ENCODE peak calls at places on chromosomes 1 and 21, in ten cellular contexts. One of them, this sample, is unnamed.

GRCh38 chr1:230320804-230321203 is 105.3 kb downstream of the PGBD5 start:
- DNase-seq in epithelial cell of esophagus: peak
- DNase-seq in activated T-helper 9 cell treated with anti-CD3 and anti-CD28 coated beads, Interleukin-2, amount 50 U/mL, for 16 hours: no peak
- DNase-seq in naive thymus-derived CD4-positive, alpha-beta T cell: no peak
- DNase-seq in adipocyte: no peak
- DNase-seq in activated naive CD4-positive, alpha-beta T cell treated with Interleukin-2 at 50 U/mL for 16 hours: no peak
- DNase-seq in amniotic stem cell: no peak
- DNase-seq in HS-27A: no peak
- DNase-seq in memory B cell: no peak
- DNase-seq in AG09309: no peak
- DNase-seq in this sample: no peak

GRCh38 chr1:22139066-22139594 is 3.8 kb downstream of the WNT4 start:
- DNase-seq in epithelial cell of esophagus: no peak
- DNase-seq in activated T-helper 9 cell treated with anti-CD3 and anti-CD28 coated beads, Interleukin-2, amount 50 U/mL, for 16 hours: no peak
- DNase-seq in naive thymus-derived CD4-positive, alpha-beta T cell: no peak
- DNase-seq in adipocyte: no peak
- DNase-seq in activated naive CD4-positive, alpha-beta T cell treated with Interleukin-2 at 50 U/mL for 16 hours: no peak
- DNase-seq in amniotic stem cell: no peak
- DNase-seq in HS-27A: no peak
- DNase-seq in memory B cell: no peak
- DNase-seq in AG09309: no peak
- DNase-seq in this sample: peak

GRCh38 chr1:62841587-62842169 is 57.7 kb downstream of the ATG4C start:
- DNase-seq in epithelial cell of esophagus: peak
- DNase-seq in activated T-helper 9 cell treated with anti-CD3 and anti-CD28 coated beads, Interleukin-2, amount 50 U/mL, for 16 hours: no peak
- DNase-seq in naive thymus-derived CD4-positive, alpha-beta T cell: no peak
- DNase-seq in adipocyte: peak
- DNase-seq in activated naive CD4-positive, alpha-beta T cell treated with Interleukin-2 at 50 U/mL for 16 hours: no peak
- DNase-seq in amniotic stem cell: peak
- DNase-seq in HS-27A: peak
- DNase-seq in memory B cell: peak
- DNase-seq in AG09309: peak
- DNase-seq in this sample: peak

GRCh38 chr21:16821588-16821987 is 691.3 kb upstream of the CXADR start:
- DNase-seq in epithelial cell of esophagus: no peak
- DNase-seq in activated T-helper 9 cell treated with anti-CD3 and anti-CD28 coated beads, Interleukin-2, amount 50 U/mL, for 16 hours: no peak
- DNase-seq in naive thymus-derived CD4-positive, alpha-beta T cell: no peak
- DNase-seq in adipocyte: no peak
- DNase-seq in activated naive CD4-positive, alpha-beta T cell treated with Interleukin-2 at 50 U/mL for 16 hours: no peak
- DNase-seq in amniotic stem cell: no peak
- DNase-seq in HS-27A: peak
- DNase-seq in memory B cell: no peak
- DNase-seq in AG09309: no peak
- DNase-seq in this sample: no peak

GRCh38 chr1:82503805-82504204 is 703.1 kb downstream of the ADGRL2 start:
- DNase-seq in epithelial cell of esophagus: peak
- DNase-seq in activated T-helper 9 cell treated with anti-CD3 and anti-CD28 coated beads, Interleukin-2, amount 50 U/mL, for 16 hours: no peak
- DNase-seq in naive thymus-derived CD4-positive, alpha-beta T cell: no peak
- DNase-seq in adipocyte: peak
- DNase-seq in activated naive CD4-positive, alpha-beta T cell treated with Interleukin-2 at 50 U/mL for 16 hours: no peak
- DNase-seq in amniotic stem cell: peak
- DNase-seq in HS-27A: no peak
- DNase-seq in memory B cell: no peak
- DNase-seq in AG09309: peak
- DNase-seq in this sample: peak

GRCh38 chr1:167412920-167413319 is 105.4 kb downstream of the CD247 start:
- DNase-seq in epithelial cell of esophagus: no peak
- DNase-seq in activated T-helper 9 cell treated with anti-CD3 and anti-CD28 coated beads, Interleukin-2, amount 50 U/mL, for 16 hours: no peak
- DNase-seq in naive thymus-derived CD4-positive, alpha-beta T cell: no peak
- DNase-seq in adipocyte: no peak
- DNase-seq in activated naive CD4-positive, alpha-beta T cell treated with Interleukin-2 at 50 U/mL for 16 hours: no peak
- DNase-seq in amniotic stem cell: no peak
- DNase-seq in HS-27A: no peak
- DNase-seq in memory B cell: no peak
- DNase-seq in AG09309: no peak
- DNase-seq in this sample: no peak

GRCh38 chr1:16048573-16049189 is 5.1 kb downstream of the CLCNKB start:
- DNase-seq in epithelial cell of esophagus: peak
- DNase-seq in activated T-helper 9 cell treated with anti-CD3 and anti-CD28 coated beads, Interleukin-2, amount 50 U/mL, for 16 hours: no peak
- DNase-seq in naive thymus-derived CD4-positive, alpha-beta T cell: peak
- DNase-seq in adipocyte: peak
- DNase-seq in activated naive CD4-positive, alpha-beta T cell treated with Interleukin-2 at 50 U/mL for 16 hours: peak
- DNase-seq in amniotic stem cell: no peak
- DNase-seq in HS-27A: no peak
- DNase-seq in memory B cell: no peak
- DNase-seq in AG09309: no peak
- DNase-seq in this sample: peak

GRCh38 chr1:48936436-48936835 is 159.7 kb upstream of the BEND5 start:
- DNase-seq in epithelial cell of esophagus: no peak
- DNase-seq in activated T-helper 9 cell treated with anti-CD3 and anti-CD28 coated beads, Interleukin-2, amount 50 U/mL, for 16 hours: no peak
- DNase-seq in naive thymus-derived CD4-positive, alpha-beta T cell: no peak
- DNase-seq in adipocyte: no peak
- DNase-seq in activated naive CD4-positive, alpha-beta T cell treated with Interleukin-2 at 50 U/mL for 16 hours: no peak
- DNase-seq in amniotic stem cell: no peak
- DNase-seq in HS-27A: no peak
- DNase-seq in memory B cell: no peak
- DNase-seq in AG09309: no peak
- DNase-seq in this sample: no peak

GRCh38 chr1:58869638-58870297 is 85.9 kb upstream of the JUN start:
- DNase-seq in epithelial cell of esophagus: no peak
- DNase-seq in activated T-helper 9 cell treated with anti-CD3 and anti-CD28 coated beads, Interleukin-2, amount 50 U/mL, for 16 hours: no peak
- DNase-seq in naive thymus-derived CD4-positive, alpha-beta T cell: no peak
- DNase-seq in adipocyte: no peak
- DNase-seq in activated naive CD4-positive, alpha-beta T cell treated with Interleukin-2 at 50 U/mL for 16 hours: no peak
- DNase-seq in amniotic stem cell: no peak
- DNase-seq in HS-27A: no peak
- DNase-seq in memory B cell: no peak
- DNase-seq in AG09309: no peak
- DNase-seq in this sample: no peak

GRCh38 chr1:22140681-22141080 is 2.2 kb downstream of the WNT4 start:
- DNase-seq in epithelial cell of esophagus: peak
- DNase-seq in activated T-helper 9 cell treated with anti-CD3 and anti-CD28 coated beads, Interleukin-2, amount 50 U/mL, for 16 hours: no peak
- DNase-seq in naive thymus-derived CD4-positive, alpha-beta T cell: no peak
- DNase-seq in adipocyte: no peak
- DNase-seq in activated naive CD4-positive, alpha-beta T cell treated with Interleukin-2 at 50 U/mL for 16 hours: no peak
- DNase-seq in amniotic stem cell: no peak
- DNase-seq in HS-27A: no peak
- DNase-seq in memory B cell: no peak
- DNase-seq in AG09309: no peak
- DNase-seq in this sample: no peak

GRCh38 chr21:44507673-44508425 is 32.1 kb downstream of the KRTAP10-1 start:
- DNase-seq in epithelial cell of esophagus: no peak
- DNase-seq in activated T-helper 9 cell treated with anti-CD3 and anti-CD28 coated beads, Interleukin-2, amount 50 U/mL, for 16 hours: no peak
- DNase-seq in naive thymus-derived CD4-positive, alpha-beta T cell: no peak
- DNase-seq in adipocyte: no peak
- DNase-seq in activated naive CD4-positive, alpha-beta T cell treated with Interleukin-2 at 50 U/mL for 16 hours: no peak
- DNase-seq in amniotic stem cell: no peak
- DNase-seq in HS-27A: no peak
- DNase-seq in memory B cell: no peak
- DNase-seq in AG09309: no peak
- DNase-seq in this sample: no peak

GRCh38 chr1:61076728-61077675 is 5.4 kb upstream of the NFIA start:
- DNase-seq in epithelial cell of esophagus: peak
- DNase-seq in activated T-helper 9 cell treated with anti-CD3 and anti-CD28 coated beads, Interleukin-2, amount 50 U/mL, for 16 hours: peak
- DNase-seq in naive thymus-derived CD4-positive, alpha-beta T cell: peak
- DNase-seq in adipocyte: peak
- DNase-seq in activated naive CD4-positive, alpha-beta T cell treated with Interleukin-2 at 50 U/mL for 16 hours: peak
- DNase-seq in amniotic stem cell: peak
- DNase-seq in HS-27A: peak
- DNase-seq in memory B cell: peak
- DNase-seq in AG09309: peak
- DNase-seq in this sample: peak

GRCh38 chr1:100455478-100456072 is 82.4 kb upstream of the GPR88 start:
- DNase-seq in epithelial cell of esophagus: peak
- DNase-seq in activated T-helper 9 cell treated with anti-CD3 and anti-CD28 coated beads, Interleukin-2, amount 50 U/mL, for 16 hours: no peak
- DNase-seq in naive thymus-derived CD4-positive, alpha-beta T cell: no peak
- DNase-seq in adipocyte: peak
- DNase-seq in activated naive CD4-positive, alpha-beta T cell treated with Interleukin-2 at 50 U/mL for 16 hours: no peak
- DNase-seq in amniotic stem cell: no peak
- DNase-seq in HS-27A: no peak
- DNase-seq in memory B cell: no peak
- DNase-seq in AG09309: no peak
- DNase-seq in this sample: peak

GRCh38 chr1:117754061-117754969 is 148.5 kb downstream of the TENT5C start:
- DNase-seq in epithelial cell of esophagus: peak
- DNase-seq in activated T-helper 9 cell treated with anti-CD3 and anti-CD28 coated beads, Interleukin-2, amount 50 U/mL, for 16 hours: no peak
- DNase-seq in naive thymus-derived CD4-positive, alpha-beta T cell: peak
- DNase-seq in adipocyte: peak
- DNase-seq in activated naive CD4-positive, alpha-beta T cell treated with Interleukin-2 at 50 U/mL for 16 hours: peak
- DNase-seq in amniotic stem cell: no peak
- DNase-seq in HS-27A: peak
- DNase-seq in memory B cell: peak
- DNase-seq in AG09309: peak
- DNase-seq in this sample: peak

GRCh38 chr1:8015036-8015808 is 10.9 kb downstream of the ERRFI1 start:
- DNase-seq in epithelial cell of esophagus: peak
- DNase-seq in activated T-helper 9 cell treated with anti-CD3 and anti-CD28 coated beads, Interleukin-2, amount 50 U/mL, for 16 hours: no peak
- DNase-seq in naive thymus-derived CD4-positive, alpha-beta T cell: peak
- DNase-seq in adipocyte: peak
- DNase-seq in activated naive CD4-positive, alpha-beta T cell treated with Interleukin-2 at 50 U/mL for 16 hours: no peak
- DNase-seq in amniotic stem cell: peak
- DNase-seq in HS-27A: peak
- DNase-seq in memory B cell: peak
- DNase-seq in AG09309: peak
- DNase-seq in this sample: peak

GRCh38 chr1:51328926-51329325 is 1.4 kb downstream of the TTC39A start:
- DNase-seq in epithelial cell of esophagus: no peak
- DNase-seq in activated T-helper 9 cell treated with anti-CD3 and anti-CD28 coated beads, Interleukin-2, amount 50 U/mL, for 16 hours: no peak
- DNase-seq in naive thymus-derived CD4-positive, alpha-beta T cell: no peak
- DNase-seq in adipocyte: no peak
- DNase-seq in activated naive CD4-positive, alpha-beta T cell treated with Interleukin-2 at 50 U/mL for 16 hours: no peak
- DNase-seq in amniotic stem cell: no peak
- DNase-seq in HS-27A: no peak
- DNase-seq in memory B cell: no peak
- DNase-seq in AG09309: no peak
- DNase-seq in this sample: no peak

GRCh38 chr1:203771901-203772301 is 6.9 kb downstream of the LAX1 start:
- DNase-seq in epithelial cell of esophagus: no peak
- DNase-seq in activated T-helper 9 cell treated with anti-CD3 and anti-CD28 coated beads, Interleukin-2, amount 50 U/mL, for 16 hours: no peak
- DNase-seq in naive thymus-derived CD4-positive, alpha-beta T cell: no peak
- DNase-seq in adipocyte: no peak
- DNase-seq in activated naive CD4-positive, alpha-beta T cell treated with Interleukin-2 at 50 U/mL for 16 hours: no peak
- DNase-seq in amniotic stem cell: no peak
- DNase-seq in HS-27A: no peak
- DNase-seq in memory B cell: no peak
- DNase-seq in AG09309: no peak
- DNase-seq in this sample: no peak

GRCh38 chr1:41319803-41320711 is 41.2 kb upstream of the FOXO6 start:
- DNase-seq in epithelial cell of esophagus: no peak
- DNase-seq in activated T-helper 9 cell treated with anti-CD3 and anti-CD28 coated beads, Interleukin-2, amount 50 U/mL, for 16 hours: no peak
- DNase-seq in naive thymus-derived CD4-positive, alpha-beta T cell: no peak
- DNase-seq in adipocyte: no peak
- DNase-seq in activated naive CD4-positive, alpha-beta T cell treated with Interleukin-2 at 50 U/mL for 16 hours: no peak
- DNase-seq in amniotic stem cell: no peak
- DNase-seq in HS-27A: no peak
- DNase-seq in memory B cell: no peak
- DNase-seq in AG09309: no peak
- DNase-seq in this sample: no peak

GRCh38 chr1:234953655-234954420 is 174.8 kb downstream of the TOMM20 start:
- DNase-seq in epithelial cell of esophagus: no peak
- DNase-seq in activated T-helper 9 cell treated with anti-CD3 and anti-CD28 coated beads, Interleukin-2, amount 50 U/mL, for 16 hours: no peak
- DNase-seq in naive thymus-derived CD4-positive, alpha-beta T cell: peak
- DNase-seq in adipocyte: no peak
- DNase-seq in activated naive CD4-positive, alpha-beta T cell treated with Interleukin-2 at 50 U/mL for 16 hours: no peak
- DNase-seq in amniotic stem cell: no peak
- DNase-seq in HS-27A: no peak
- DNase-seq in memory B cell: no peak
- DNase-seq in AG09309: no peak
- DNase-seq in this sample: no peak

GRCh38 chr1:19209439-19209989 is 552 bp downstream of the UBR4 start:
- DNase-seq in epithelial cell of esophagus: peak
- DNase-seq in activated T-helper 9 cell treated with anti-CD3 and anti-CD28 coated beads, Interleukin-2, amount 50 U/mL, for 16 hours: peak
- DNase-seq in naive thymus-derived CD4-positive, alpha-beta T cell: peak
- DNase-seq in adipocyte: peak
- DNase-seq in activated naive CD4-positive, alpha-beta T cell treated with Interleukin-2 at 50 U/mL for 16 hours: peak
- DNase-seq in amniotic stem cell: no peak
- DNase-seq in HS-27A: peak
- DNase-seq in memory B cell: peak
- DNase-seq in AG09309: no peak
- DNase-seq in this sample: no peak

GRCh38 chr1:60978421-60979357 is 103.7 kb upstream of the NFIA start:
- DNase-seq in epithelial cell of esophagus: peak
- DNase-seq in activated T-helper 9 cell treated with anti-CD3 and anti-CD28 coated beads, Interleukin-2, amount 50 U/mL, for 16 hours: no peak
- DNase-seq in naive thymus-derived CD4-positive, alpha-beta T cell: no peak
- DNase-seq in adipocyte: no peak
- DNase-seq in activated naive CD4-positive, alpha-beta T cell treated with Interleukin-2 at 50 U/mL for 16 hours: peak
- DNase-seq in amniotic stem cell: no peak
- DNase-seq in HS-27A: no peak
- DNase-seq in memory B cell: no peak
- DNase-seq in AG09309: no peak
- DNase-seq in this sample: peak

GRCh38 chr1:93666613-93667384 is 14.8 kb downstream of the BCAR3 start:
- DNase-seq in epithelial cell of esophagus: peak
- DNase-seq in activated T-helper 9 cell treated with anti-CD3 and anti-CD28 coated beads, Interleukin-2, amount 50 U/mL, for 16 hours: no peak
- DNase-seq in naive thymus-derived CD4-positive, alpha-beta T cell: no peak
- DNase-seq in adipocyte: no peak
- DNase-seq in activated naive CD4-positive, alpha-beta T cell treated with Interleukin-2 at 50 U/mL for 16 hours: no peak
- DNase-seq in amniotic stem cell: no peak
- DNase-seq in HS-27A: no peak
- DNase-seq in memory B cell: no peak
- DNase-seq in AG09309: no peak
- DNase-seq in this sample: peak

GRCh38 chr1:15155760-15156743 is 2.5 kb downstream of the TMEM51 start:
- DNase-seq in epithelial cell of esophagus: no peak
- DNase-seq in activated T-helper 9 cell treated with anti-CD3 and anti-CD28 coated beads, Interleukin-2, amount 50 U/mL, for 16 hours: no peak
- DNase-seq in naive thymus-derived CD4-positive, alpha-beta T cell: no peak
- DNase-seq in adipocyte: no peak
- DNase-seq in activated naive CD4-positive, alpha-beta T cell treated with Interleukin-2 at 50 U/mL for 16 hours: no peak
- DNase-seq in amniotic stem cell: no peak
- DNase-seq in HS-27A: no peak
- DNase-seq in memory B cell: no peak
- DNase-seq in AG09309: no peak
- DNase-seq in this sample: peak

GRCh38 chr1:161172349-161172748 is 5.0 kb downstream of the B4GALT3 start:
- DNase-seq in epithelial cell of esophagus: no peak
- DNase-seq in activated T-helper 9 cell treated with anti-CD3 and anti-CD28 coated beads, Interleukin-2, amount 50 U/mL, for 16 hours: no peak
- DNase-seq in naive thymus-derived CD4-positive, alpha-beta T cell: no peak
- DNase-seq in adipocyte: no peak
- DNase-seq in activated naive CD4-positive, alpha-beta T cell treated with Interleukin-2 at 50 U/mL for 16 hours: no peak
- DNase-seq in amniotic stem cell: no peak
- DNase-seq in HS-27A: no peak
- DNase-seq in memory B cell: no peak
- DNase-seq in AG09309: no peak
- DNase-seq in this sample: no peak

GRCh38 chr1:14944471-14944981 is 209.0 kb upstream of the TMEM51 start:
- DNase-seq in epithelial cell of esophagus: no peak
- DNase-seq in activated T-helper 9 cell treated with anti-CD3 and anti-CD28 coated beads, Interleukin-2, amount 50 U/mL, for 16 hours: no peak
- DNase-seq in naive thymus-derived CD4-positive, alpha-beta T cell: no peak
- DNase-seq in adipocyte: peak
- DNase-seq in activated naive CD4-positive, alpha-beta T cell treated with Interleukin-2 at 50 U/mL for 16 hours: no peak
- DNase-seq in amniotic stem cell: no peak
- DNase-seq in HS-27A: no peak
- DNase-seq in memory B cell: no peak
- DNase-seq in AG09309: no peak
- DNase-seq in this sample: peak

GRCh38 chr1:110616587-110616986 is 10.4 kb upstream of the KCNA2 start:
- DNase-seq in epithelial cell of esophagus: peak
- DNase-seq in activated T-helper 9 cell treated with anti-CD3 and anti-CD28 coated beads, Interleukin-2, amount 50 U/mL, for 16 hours: no peak
- DNase-seq in naive thymus-derived CD4-positive, alpha-beta T cell: peak
- DNase-seq in adipocyte: no peak
- DNase-seq in activated naive CD4-positive, alpha-beta T cell treated with Interleukin-2 at 50 U/mL for 16 hours: no peak
- DNase-seq in amniotic stem cell: no peak
- DNase-seq in HS-27A: no peak
- DNase-seq in memory B cell: no peak
- DNase-seq in AG09309: no peak
- DNase-seq in this sample: peak

GRCh38 chr21:41133896-41134522 is 34.0 kb upstream of the BACE2 start:
- DNase-seq in epithelial cell of esophagus: peak
- DNase-seq in activated T-helper 9 cell treated with anti-CD3 and anti-CD28 coated beads, Interleukin-2, amount 50 U/mL, for 16 hours: no peak
- DNase-seq in naive thymus-derived CD4-positive, alpha-beta T cell: no peak
- DNase-seq in adipocyte: peak
- DNase-seq in activated naive CD4-positive, alpha-beta T cell treated with Interleukin-2 at 50 U/mL for 16 hours: no peak
- DNase-seq in amniotic stem cell: no peak
- DNase-seq in HS-27A: no peak
- DNase-seq in memory B cell: no peak
- DNase-seq in AG09309: peak
- DNase-seq in this sample: no peak

GRCh38 chr1:201262963-201263608 is 20.2 kb upstream of the PKP1 start:
- DNase-seq in epithelial cell of esophagus: no peak
- DNase-seq in activated T-helper 9 cell treated with anti-CD3 and anti-CD28 coated beads, Interleukin-2, amount 50 U/mL, for 16 hours: no peak
- DNase-seq in naive thymus-derived CD4-positive, alpha-beta T cell: no peak
- DNase-seq in adipocyte: no peak
- DNase-seq in activated naive CD4-positive, alpha-beta T cell treated with Interleukin-2 at 50 U/mL for 16 hours: no peak
- DNase-seq in amniotic stem cell: no peak
- DNase-seq in HS-27A: no peak
- DNase-seq in memory B cell: no peak
- DNase-seq in AG09309: no peak
- DNase-seq in this sample: no peak